ENCODE peak calls at places on chromosomes 12 and 14, in five cellular contexts. P, E, B, F and C are unnamed samples.

GRCh38 chr14:71321556-71322315 is 414.5 kb downstream of the PCNX1 start:
- DNase-seq in E (no peak), F (no peak), P (peak), B (no peak), C (no peak)

GRCh38 chr14:101442451-101442850 is 118.8 kb upstream of the DIO3 start:
- DNase-seq in F (no peak), P (no peak), E (peak), B (peak), C (no peak)

GRCh38 chr14:35346738-35347322 is 54.6 kb downstream of the PSMA6 start:
- DNase-seq in P (peak), E (no peak), B (no peak), F (no peak), C (no peak)

GRCh38 chr12:93292213-93292612 is 85.5 kb upstream of the NUDT4 start:
- DNase-seq in E (no peak), P (no peak), F (no peak), B (no peak), C (no peak)

GRCh38 chr12:79409562-79409961 is 281.2 kb downstream of the PAWR start:
- DNase-seq in B (no peak), E (no peak), P (no peak), F (no peak), C (no peak)

GRCh38 chr14:89214221-89214965 is 202.6 kb downstream of the FOXN3 start:
- DNase-seq in B (no peak), E (no peak), F (peak), P (no peak), C (no peak)

GRCh38 chr12:132319991-132320570 is 9.3 kb downstream of the GALNT9 start:
- DNase-seq in B (no peak), P (no peak), E (no peak), F (no peak), C (no peak)

GRCh38 chr12:54933381-54933780 is 51.2 kb downstream of the TESPA1 start:
- DNase-seq in F (no peak), P (no peak), B (no peak), E (no peak), C (no peak)

GRCh38 chr12:117472983-117473382 is 111.6 kb upstream of the NOS1 start:
- DNase-seq in B (no peak), E (no peak), F (no peak), P (peak), C (no peak)

GRCh38 chr14:93892923-93893549 is 34.1 kb upstream of the FAM181A start:
- DNase-seq in B (peak), E (peak), F (peak), P (peak), C (peak)

GRCh38 chr14:101561145-101561896 is at the start of gene DIO3:
- DNase-seq in P (peak), F (no peak), E (no peak), B (no peak), C (peak)

GRCh38 chr12:97148941-97149559 is 242.0 kb downstream of the NEDD1 start:
- DNase-seq in F (no peak), P (peak), E (peak), B (peak), C (no peak)

GRCh38 chr12:71134405-71134804 is 23.4 kb downstream of the TSPAN8 start:
- DNase-seq in F (no peak), B (no peak), E (no peak), P (no peak), C (no peak)

GRCh38 chr12:76866726-76867125 is 12.1 kb downstream of the CSRP2 start:
- DNase-seq in B (no peak), E (no peak), F (no peak), P (no peak), C (no peak)

GRCh38 chr14:75720828-75721227 is 59.8 kb downstream of the TTLL5 start:
- DNase-seq in E (no peak), B (no peak), F (no peak), P (no peak), C (peak)

GRCh38 chr12:29337325-29337724 is 43.6 kb downstream of the ERGIC2 start:
- DNase-seq in B (no peak), E (no peak), P (no peak), F (no peak), C (no peak)

GRCh38 chr12:55743131-55743921 is 404 bp downstream of the GDF11 start:
- DNase-seq in F (peak), P (peak), B (peak), E (peak), C (peak)

GRCh38 chr12:70849265-70849960 is 71.1 kb downstream of the PTPRR start:
- DNase-seq in P (peak), E (no peak), F (no peak), B (no peak), C (no peak)

GRCh38 chr14:58151264-58151700 is 731 bp downstream of the ARMH4 start:
- DNase-seq in P (peak), B (no peak), F (no peak), E (no peak), C (no peak)

GRCh38 chr12:65965358-65965757 is 141.1 kb downstream of the HMGA2 start:
- DNase-seq in F (no peak), E (no peak), B (no peak), P (no peak), C (no peak)

GRCh38 chr12:19456176-19456575 is 16.9 kb downstream of the AEBP2 start:
- DNase-seq in P (no peak), E (no peak), B (no peak), F (no peak), C (no peak)

GRCh38 chr12:7130791-7131501 is 775 bp downstream of the CLSTN3 start:
- DNase-seq in F (no peak), E (peak), P (peak), B (peak), C (peak)

GRCh38 chr14:38256358-38256840 is 506 bp upstream of the CLEC14A start:
- DNase-seq in F (no peak), E (no peak), P (peak), B (no peak), C (no peak)

GRCh38 chr14:93036652-93037341 is 78.9 kb downstream of the ITPK1 start:
- DNase-seq in B (no peak), E (no peak), P (no peak), F (no peak), C (no peak)

GRCh38 chr12:79848321-79848720 is 86.6 kb downstream of the PPP1R12A start:
- DNase-seq in E (no peak), B (no peak), F (no peak), P (no peak), C (no peak)

GRCh38 chr12:116162071-116162470 is 115.4 kb downstream of the MED13L start:
- DNase-seq in B (no peak), E (no peak), F (no peak), P (no peak), C (no peak)

GRCh38 chr12:76976777-76977465 is 88.4 kb downstream of the E2F7 start:
- DNase-seq in E (no peak), P (no peak), F (no peak), B (no peak), C (no peak)

GRCh38 chr12:4286771-4287317 is 13.3 kb downstream of the CCND2 start:
- DNase-seq in E (no peak), B (no peak), P (peak), F (peak), C (no peak)

GRCh38 chr12:29563636-29564035 is 66.2 kb upstream of the OVCH1 start:
- DNase-seq in F (no peak), E (no peak), B (no peak), P (no peak), C (no peak)